ENCODE peak calls at places on chromosomes 1 and 21, in seven cellular contexts. C is PC-3, K is hepatocyte, I is GM23338, Y is HCT116, V is MM.1S, T is OCI-LY7. X is an unnamed sample.

GRCh38 chr1:109818351-109819325 is 54.9 kb upstream of the EPS8L3 start:
- DNase-seq in Y (no peak), C (no peak), I (no peak), K (no peak), T (no peak), V (no peak), X (no peak)

GRCh38 chr1:178126790-178127189 is 32.9 kb downstream of the RASAL2 start:
- DNase-seq in C (peak), V (no peak), K (peak), I (no peak), T (no peak), Y (peak), X (no peak)

GRCh38 chr1:12078938-12079861 is 16.1 kb downstream of the TNFRSF8 start:
- DNase-seq in I (peak), T (peak), K (peak), Y (peak), V (peak), C (peak), X (peak)

GRCh38 chr1:221816899-221817298 is 75.0 kb upstream of the DUSP10 start:
- DNase-seq in I (peak), Y (no peak), T (no peak), C (peak), K (no peak), V (no peak), X (no peak)

GRCh38 chr21:32386195-32386870 is 6.5 kb downstream of the URB1 start:
- DNase-seq in T (no peak), I (no peak), V (no peak), C (no peak), K (no peak), Y (no peak), X (no peak)

GRCh38 chr1:6384962-6385672 is 8.4 kb downstream of the ACOT7 start:
- DNase-seq in Y (no peak), I (no peak), T (no peak), K (no peak), C (no peak), V (no peak), X (no peak)

GRCh38 chr1:20728371-20729154 is 3.9 kb downstream of the SH2D5 start:
- DNase-seq in Y (no peak), I (no peak), C (no peak), K (no peak), V (no peak), T (no peak), X (no peak)

GRCh38 chr1:201016943-201017827 is 6.3 kb downstream of the KIF21B start:
- DNase-seq in V (no peak), I (no peak), K (no peak), T (peak), C (no peak), Y (no peak), X (no peak)

GRCh38 chr1:70222716-70223235 is 1.6 kb downstream of the SRSF11 start:
- DNase-seq in V (peak), K (no peak), I (no peak), T (no peak), Y (no peak), C (no peak), X (no peak)

GRCh38 chr1:209434066-209434465 is 149.4 kb upstream of the CAMK1G start:
- DNase-seq in Y (no peak), C (peak), K (no peak), V (peak), T (no peak), I (no peak), X (no peak)

GRCh38 chr1:20730690-20731056 is 1.8 kb downstream of the SH2D5 start:
- DNase-seq in I (no peak), K (no peak), C (no peak), Y (no peak), V (no peak), T (no peak), X (no peak)

GRCh38 chr21:38460171-38460742 is 38.0 kb downstream of the ERG start:
- DNase-seq in K (no peak), T (no peak), Y (no peak), C (peak), V (no peak), I (no peak), X (no peak)

GRCh38 chr1:33928256-33928655 is 64.4 kb downstream of the HMGB4 start:
- DNase-seq in I (no peak), T (no peak), Y (no peak), V (no peak), C (no peak), K (no peak), X (no peak)

GRCh38 chr1:57911427-57911826 is 487.6 kb upstream of the DAB1 start:
- DNase-seq in C (no peak), Y (no peak), T (no peak), K (no peak), I (no peak), V (no peak), X (no peak)

GRCh38 chr1:89022167-89022959 is at the start of gene GBP3:
- DNase-seq in T (peak), K (peak), V (peak), C (peak), Y (peak), I (no peak), X (no peak)

GRCh38 chr1:203572134-203572625 is 54.5 kb upstream of the ATP2B4 start:
- DNase-seq in Y (no peak), I (peak), T (no peak), C (no peak), K (peak), V (no peak), X (peak)

GRCh38 chr1:220879509-220880366 is 495 bp downstream of the HLX start:
- DNase-seq in I (peak), Y (no peak), T (no peak), K (peak), C (peak), V (peak), X (peak)

GRCh38 chr1:201625711-201626300 is 86.9 kb downstream of the NAV1 start:
- DNase-seq in Y (no peak), C (no peak), K (no peak), V (no peak), I (no peak), T (no peak), X (no peak)

GRCh38 chr1:232728507-232729263 is 76.5 kb upstream of the MAP10 start:
- DNase-seq in C (no peak), I (no peak), V (no peak), Y (no peak), K (no peak), T (no peak), X (no peak)

GRCh38 chr1:230188826-230189225 is 121.8 kb downstream of the GALNT2 start:
- DNase-seq in Y (no peak), V (no peak), K (no peak), T (no peak), I (no peak), C (no peak), X (no peak)

GRCh38 chr1:214281902-214282695 is 1.1 kb downstream of the SMYD2 start:
- DNase-seq in C (peak), Y (peak), T (peak), I (no peak), K (peak), V (peak), X (peak)

GRCh38 chr21:46092811-46093667 is 4.9 kb upstream of the COL6A2 start:
- DNase-seq in K (peak), V (no peak), I (no peak), T (no peak), C (no peak), Y (no peak), X (no peak)

GRCh38 chr21:36989699-36990507 is 16.6 kb upstream of the RIPPLY3 start:
- DNase-seq in V (peak), Y (peak), T (peak), C (peak), I (peak), K (peak), X (peak)
- TF ChIP-seq CTCF in V (peak), Y (peak), T (peak), C (peak), I (no peak), K (peak), X (peak)

DNA sequence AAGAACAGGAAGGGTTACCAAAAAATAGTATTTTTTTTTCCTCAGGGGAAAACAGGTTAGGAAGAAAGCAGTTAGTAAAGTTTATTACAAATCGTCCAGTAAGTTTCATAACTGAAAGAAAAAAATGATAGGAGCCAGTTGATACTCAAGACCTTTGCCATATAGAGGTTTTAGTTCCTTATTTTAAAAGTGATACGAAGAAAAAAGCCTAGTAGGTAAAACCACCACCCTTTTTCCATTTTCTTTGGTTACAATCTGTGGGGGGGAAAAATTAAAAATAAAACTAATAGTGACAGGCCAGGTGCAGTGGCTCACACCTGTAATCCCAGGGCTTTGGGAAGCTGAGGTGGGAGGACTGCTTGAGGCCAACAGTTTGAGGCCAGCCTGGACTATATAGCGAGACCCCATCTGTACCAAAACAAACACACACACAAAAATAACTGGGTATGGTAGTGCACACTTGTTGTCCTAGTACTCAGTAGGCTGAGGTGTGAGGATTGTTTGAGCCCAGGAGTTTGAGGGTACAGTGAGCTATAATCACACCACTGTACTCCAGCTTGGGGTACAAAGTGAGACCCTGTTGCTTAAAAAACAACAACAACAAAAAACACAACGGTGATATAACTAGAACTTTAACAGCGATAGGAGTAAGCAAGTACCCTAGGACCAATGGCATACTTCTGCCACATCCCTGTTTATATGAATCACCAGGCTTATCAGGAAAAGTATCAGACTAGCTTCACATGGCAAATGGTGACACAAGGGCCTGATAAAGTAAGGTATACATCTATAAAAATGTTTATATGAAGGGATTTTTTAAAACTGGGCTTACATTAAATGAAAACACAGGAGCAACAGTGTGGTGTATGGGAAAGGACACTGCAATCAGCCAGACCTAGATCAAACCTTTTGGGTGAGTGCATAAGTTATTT is 5.4 kb downstream of the TMEM59 start:
- DNase-seq in I (no peak), Y (no peak), T (peak), K (no peak), C (no peak), V (peak), X (no peak)
- TF ChIP-seq EZH2phosphoT487 in I (no peak), Y (no peak), T (no peak), K (no peak), C (no peak), V (no peak), X (no peak)

GRCh38 chr1:107942829-107943228 is 22.2 kb downstream of the VAV3 start:
- DNase-seq in T (no peak), C (no peak), V (no peak), K (no peak), Y (no peak), I (no peak), X (no peak)
- H3K4me2 ChIP-seq in T (no peak), C (no peak), V (no peak), K (no peak), Y (no peak), I (no peak), X (no peak)

GRCh38 chr1:50047916-50048694 is 24.4 kb upstream of the AGBL4 start:
- DNase-seq in V (no peak), C (no peak), Y (no peak), K (no peak), T (no peak), I (peak), X (peak)
- TF ChIP-seq CTCF in V (no peak), C (no peak), Y (no peak), K (peak), T (no peak), I (peak), X (no peak)

GRCh38 chr1:60898413-60898812 is 183.9 kb upstream of the NFIA start:
- DNase-seq in I (no peak), K (peak), Y (no peak), T (no peak), C (no peak), V (no peak), X (no peak)
- TF ChIP-seq EZH2phosphoT487 in I (no peak), K (no peak), Y (no peak), T (no peak), C (no peak), V (no peak), X (no peak)

DNA sequence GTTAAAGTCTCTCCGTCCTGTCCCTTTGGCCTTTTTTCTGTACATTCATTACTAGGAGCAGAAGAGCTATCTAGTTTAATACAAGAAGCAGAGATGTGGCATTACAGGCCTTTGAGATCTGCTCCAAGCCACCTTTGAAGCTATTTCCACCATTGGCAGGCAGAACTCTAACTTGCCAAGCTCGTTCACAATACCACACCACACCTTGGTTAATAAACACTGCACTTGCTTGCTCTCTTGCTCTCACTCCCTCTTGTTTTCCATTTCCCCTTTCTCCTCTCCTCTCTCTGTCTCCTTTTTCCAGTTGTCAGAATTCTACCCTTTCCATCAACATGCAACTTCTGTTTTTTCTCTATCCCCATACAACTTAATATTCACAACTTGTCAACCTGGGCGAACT is 7.0 kb downstream of the SELE start:
- DNase-seq in I (no peak), V (no peak), C (no peak), Y (no peak), T (no peak), K (no peak), X (no peak)
- H3K4me2 ChIP-seq in I (no peak), V (no peak), C (no peak), Y (no peak), T (no peak), K (no peak), X (no peak)

DNA sequence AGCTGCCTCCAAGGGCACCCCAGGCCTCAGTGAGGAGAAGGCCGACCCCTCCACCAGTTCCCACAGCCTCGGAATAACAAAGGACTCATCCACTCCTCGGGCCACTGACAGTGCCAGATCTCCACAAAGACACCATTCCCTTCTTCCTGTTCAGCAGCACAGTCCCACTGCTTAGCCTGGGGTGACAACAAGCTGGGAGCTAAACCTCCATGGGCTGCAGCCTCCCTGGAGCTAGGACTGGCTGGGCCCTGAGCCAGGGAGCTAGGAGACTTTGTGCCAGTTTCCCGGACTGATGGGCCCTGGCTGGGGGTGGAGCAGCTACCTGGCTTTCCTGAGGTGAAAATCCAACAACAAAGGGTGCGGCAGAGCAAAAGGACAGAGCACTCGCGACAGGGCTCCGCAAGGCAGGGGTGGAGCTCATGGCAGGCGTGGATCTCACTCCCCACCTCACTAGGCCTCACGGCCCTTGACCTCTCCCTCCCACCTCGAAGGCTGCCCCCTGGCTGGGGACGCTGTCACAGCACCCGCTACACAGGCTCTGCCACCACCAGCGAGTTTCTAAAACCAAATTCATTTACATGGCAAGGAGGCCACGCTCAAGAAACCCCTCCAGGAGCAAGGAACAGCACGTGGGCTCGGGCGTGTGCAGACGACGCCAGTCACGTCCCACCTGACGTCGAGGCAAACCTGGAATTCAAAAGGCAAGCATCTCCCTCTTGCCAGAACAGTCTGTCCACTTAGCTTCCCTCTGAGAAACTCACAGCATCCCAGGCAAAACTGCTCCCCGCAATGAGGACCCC is 13.8 kb downstream of the SLC35E2B start:
- DNase-seq in C (peak), K (peak), V (peak), Y (no peak), T (peak), I (peak), X (no peak)
- TF ChIP-seq CTCF in C (peak), K (no peak), V (peak), Y (peak), T (peak), I (peak), X (peak)

X was measured in neural progenitor cell.